ENCODE peak calls at places on chromosomes 1 and 21, in six cellular contexts. I is right lobe of liver, S is tibial nerve, W is thyroid gland, P is breast epithelium, Y is IMR-90. V is an unnamed sample.
A peak's percentile ranks its signal among the peaks of the same experiment; 100 is the strongest.

GRCh38 chr1:44662683-44663030 is 11.6 kb downstream of the TMEM53 start:
- DNase-seq in S (no peak), Y (no peak), P (no peak), W (no peak), I (peak; percentile 39), V (no peak)

GRCh38 chr1:231272880-231273279 is 31.9 kb downstream of the GNPAT start:
- DNase-seq in S (no peak), I (no peak), W (no peak), Y (peak; percentile 53), P (no peak), V (no peak)

GRCh38 chr1:46595127-46595526 is 8.9 kb downstream of the MKNK1 start:
- DNase-seq in S (peak; percentile 85), P (no peak), Y (no peak), W (peak; percentile 32), I (peak; percentile 66), V (peak; percentile 57)

GRCh38 chr1:46190539-46190938 is 7.7 kb downstream of the POMGNT1 start:
- DNase-seq in I (no peak), P (no peak), Y (no peak), W (peak; percentile 93), S (no peak), V (no peak)

GRCh38 chr1:961132-961652 is 808 bp downstream of the KLHL17 start:
- DNase-seq in S (no peak), W (no peak), Y (no peak), P (no peak), I (no peak), V (no peak)

GRCh38 chr1:210747112-210747511 is 386.8 kb downstream of the KCNH1 start:
- DNase-seq in I (no peak), Y (no peak), S (no peak), P (no peak), W (no peak), V (no peak)

GRCh38 chr1:31238986-31239613 is 587 bp downstream of the NKAIN1 start:
- DNase-seq in W (no peak), I (no peak), Y (no peak), P (no peak), S (no peak), V (peak; percentile 31)

GRCh38 chr1:59104191-59104760 is 192.6 kb upstream of the FGGY start:
- DNase-seq in S (no peak), W (no peak), I (no peak), Y (no peak), P (no peak), V (no peak)

GRCh38 chr1:54110991-54111390 is 41.8 kb downstream of the CDCP2 start:
- DNase-seq in W (no peak), P (no peak), S (no peak), I (no peak), Y (no peak), V (no peak)

GRCh38 chr1:3907031-3907534 is 7.0 kb upstream of the C1orf174 start:
- DNase-seq in S (no peak), P (no peak), Y (no peak), W (no peak), I (peak; percentile 49), V (no peak)

GRCh38 chr1:63746129-63746864 is 27.5 kb upstream of the ROR1 start:
- DNase-seq in P (no peak), W (no peak), Y (peak; percentile 95), I (no peak), S (no peak), V (no peak)

GRCh38 chr21:15243356-15243755 is 178.6 kb upstream of the NRIP1 start:
- DNase-seq in P (no peak), W (no peak), S (no peak), I (no peak), Y (no peak), V (no peak)

GRCh38 chr1:191530928-191531327 is 627.3 kb upstream of the RGS18 start:
- DNase-seq in Y (no peak), I (no peak), W (no peak), S (no peak), P (no peak), V (no peak)

GRCh38 chr1:75134656-75134938 is 409 bp downstream of the LHX8 start:
- DNase-seq in P (no peak), S (no peak), I (no peak), W (no peak), Y (no peak), V (no peak)

GRCh38 chr21:37535672-37536071 is 169.1 kb downstream of the DYRK1A start:
- DNase-seq in P (no peak), Y (no peak), W (no peak), S (no peak), I (no peak), V (no peak)

GRCh38 chr1:24301395-24302175 is 17.6 kb upstream of the GRHL3 start:
- DNase-seq in Y (no peak), S (no peak), W (peak; percentile 59), P (no peak), I (no peak), V (no peak)

GRCh38 chr1:15427280-15427666 is 11.0 kb upstream of the CTRC start:
- DNase-seq in Y (no peak), W (no peak), P (no peak), S (no peak), I (no peak), V (no peak)

GRCh38 chr1:200992382-200993101 is 31.0 kb downstream of the KIF21B start:
- DNase-seq in Y (no peak), P (no peak), I (no peak), W (no peak), S (no peak), V (no peak)

GRCh38 chr1:229258031-229258850 is 12.7 kb upstream of the RAB4A start:
- DNase-seq in P (no peak), W (peak; percentile 60), I (no peak), Y (peak; percentile 72), S (peak; percentile 78), V (peak; percentile 68)

GRCh38 chr1:1596493-1597274 is 3.3 kb downstream of the FNDC10 start:
- DNase-seq in Y (no peak), W (no peak), I (no peak), P (no peak), S (no peak), V (no peak)

GRCh38 chr1:116909511-116910378 is at the start of gene PTGFRN:
- DNase-seq in I (peak; percentile 69), W (peak; percentile 76), P (peak; percentile 72), Y (peak; percentile 6), S (peak; percentile 29), V (peak; percentile 73)

GRCh38 chr1:248841702-248842395 is 3.8 kb downstream of the ZNF672 start:
- DNase-seq in P (no peak), S (peak; percentile 47), I (no peak), Y (peak; percentile 65), W (peak; percentile 54), V (peak; percentile 44)

GRCh38 chr1:84803604-84804003 is 89.4 kb downstream of the LPAR3 start:
- DNase-seq in I (no peak), P (no peak), S (no peak), Y (no peak), W (no peak), V (no peak)

GRCh38 chr1:74504125-74505065 is 8.0 kb downstream of the LRRC53 start:
- DNase-seq in W (peak; percentile 44), Y (peak; percentile 50), P (no peak), I (no peak), S (peak; percentile 31), V (peak; percentile 27)

GRCh38 chr1:196608401-196609113 is at the start of gene KCNT2:
- DNase-seq in I (peak; percentile 90), Y (peak; percentile 29), W (peak; percentile 61), S (peak; percentile 55), P (no peak), V (peak; percentile 31)

GRCh38 chr1:72288886-72289285 is 6.5 kb upstream of the NEGR1 start:
- DNase-seq in Y (no peak), S (no peak), P (no peak), W (no peak), I (no peak), V (no peak)

GRCh38 chr1:198287916-198288315 is 131.1 kb downstream of the NEK7 start:
- DNase-seq in I (no peak), P (no peak), W (no peak), Y (no peak), S (no peak), V (no peak)

GRCh38 chr1:88746916-88747315 is 62.8 kb downstream of the PKN2 start:
- DNase-seq in I (no peak), P (no peak), Y (no peak), S (no peak), W (no peak), V (no peak)

GRCh38 chr1:34346128-34346527 is 169.4 kb downstream of the C1orf94 start:
- DNase-seq in S (no peak), P (no peak), Y (no peak), I (no peak), W (no peak), V (no peak)

GRCh38 chr1:234987415-234988159 is 141.1 kb downstream of the TOMM20 start:
- DNase-seq in Y (peak; percentile 87), P (peak; percentile 84), S (peak; percentile 85), I (peak; percentile 87), W (peak; percentile 91), V (peak; percentile 68)
- TF ChIP-seq POLR2A in Y (peak; percentile 10), P (peak; percentile 32), S (no peak), I (peak; percentile 67), W (peak; percentile 68), V (no peak)

GRCh38 chr1:80158771-80159170 is 1152.2 kb upstream of the ADGRL4 start:
- DNase-seq in I (no peak), W (no peak), Y (no peak), P (no peak), S (no peak), V (no peak)

GRCh38 chr1:80158266-80158665 is 1151.7 kb upstream of the ADGRL4 start:
- DNase-seq in W (no peak), I (no peak), S (no peak), Y (no peak), P (no peak), V (no peak)

DNA sequence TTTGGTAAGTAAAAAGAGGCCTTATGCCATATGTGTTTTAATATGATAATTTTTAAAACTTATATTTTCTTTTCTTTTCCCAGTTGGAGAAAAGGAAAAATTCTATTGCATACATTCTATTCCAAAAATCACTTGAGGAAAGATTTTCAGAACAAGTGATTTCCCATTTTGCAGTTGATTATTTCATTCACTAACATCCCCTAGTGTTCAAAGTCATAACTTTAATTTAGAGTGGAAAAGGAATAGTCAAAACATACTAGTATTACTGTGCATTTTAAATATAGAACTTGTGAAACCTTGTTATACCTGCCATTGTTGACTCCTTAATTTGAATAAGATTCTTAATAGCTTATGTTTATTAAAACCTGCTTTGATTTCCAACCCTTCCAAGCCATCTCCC is 1157.6 kb upstream of the ADGRL4 start:
- DNase-seq in I (no peak), P (no peak), S (no peak), Y (no peak), W (no peak), V (no peak)
- TF ChIP-seq POLR2A in I (no peak), P (no peak), S (no peak), Y (no peak), W (no peak), V (no peak)

DNA sequence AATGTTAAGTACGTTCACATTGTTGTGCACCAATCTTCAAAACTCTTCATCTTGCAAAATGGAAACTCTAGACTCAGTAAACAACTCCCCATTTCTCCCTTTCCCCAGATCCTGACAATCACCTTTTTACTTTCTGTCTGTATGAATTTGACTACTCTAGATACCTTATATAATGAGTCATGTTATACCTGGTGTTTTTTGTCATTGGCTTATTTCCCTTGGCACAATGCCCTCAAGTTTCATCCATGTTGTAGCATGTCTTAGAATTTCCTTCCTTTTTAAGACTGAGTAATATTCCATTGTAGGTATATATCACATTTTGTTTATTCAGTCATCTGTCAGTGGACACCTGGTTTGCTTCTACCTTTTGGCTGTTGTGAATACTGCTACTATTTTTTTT is 399.5 kb downstream of the LMO4 start:
- DNase-seq in S (no peak), I (no peak), P (no peak), W (no peak), Y (no peak), V (no peak)
- TF ChIP-seq POLR2A in S (no peak), I (no peak), P (no peak), W (no peak), Y (no peak), V (no peak)

GRCh38 chr21:44817914-44818635 is at the start of gene SUMO3:
- DNase-seq in S (peak; percentile 74), Y (peak; percentile 76), I (peak; percentile 85), P (peak; percentile 82), W (peak; percentile 70), V (peak; percentile 90)
- TF ChIP-seq POLR2A in S (peak; percentile 92), Y (peak; percentile 74), I (peak; percentile 93), P (peak; percentile 45), W (peak; percentile 90), V (peak; percentile 80)